ENCODE peak calls at places on chromosomes 5 and 9, in ten cellular contexts. E is G401, O is MM.1S, P is NCI-H1930, S is mesothelial cell of epicardium, T is T-helper 2 cell, Q is T-helper 1 cell, I is mesendoderm, N is thoracic aorta, K is HFFc6. Y is an unnamed sample.

GRCh38 chr9:70534471-70534870 is 120.0 kb upstream of the KLF9 start:
- DNase-seq in S (no peak), T (no peak), Q (no peak), E (no peak), N (no peak), P (no peak), K (peak; percentile 52), I (no peak), O (no peak), Y (no peak)

GRCh38 chr9:82457281-82457680 is 468.7 kb downstream of the SPATA31D1 start:
- DNase-seq in S (no peak), P (no peak), N (no peak), O (peak; percentile 10), T (no peak), I (no peak), K (no peak), E (no peak), Q (no peak), Y (no peak)

GRCh38 chr5:140214831-140215230 is 39.8 kb downstream of the CYSTM1 start:
- DNase-seq in E (peak; percentile 20), T (no peak), Q (no peak), N (no peak), I (no peak), S (no peak), O (peak; percentile 85), K (peak; percentile 46), P (no peak), Y (peak; percentile 66)

GRCh38 chr5:180648658-180649296 is 623 bp downstream of the FLT4 start:
- DNase-seq in E (no peak), O (no peak), S (no peak), T (no peak), K (no peak), P (peak; percentile 15), Q (no peak), N (no peak), I (peak; percentile 46), Y (no peak)

GRCh38 chr5:116557669-116558271 is 16.9 kb downstream of the SEMA6A start:
- DNase-seq in Q (no peak), K (peak; percentile 6), S (no peak), T (no peak), O (peak; percentile 27), N (no peak), E (peak; percentile 54), I (peak; percentile 66), P (no peak), Y (peak; percentile 59)

GRCh38 chr5:159456722-159457462 is 126.6 kb upstream of the IL12B start:
- DNase-seq in S (no peak), K (no peak), E (no peak), I (peak; percentile 56), N (no peak), P (no peak), O (peak; percentile 88), Q (peak; percentile 78), T (no peak), Y (peak; percentile 24)

GRCh38 chr9:105127863-105128220 is 116.6 kb upstream of the SLC44A1 start:
- DNase-seq in Q (peak; percentile 90), P (no peak), O (peak; percentile 98), E (no peak), N (no peak), K (peak; percentile 10), I (peak; percentile 44), T (no peak), S (no peak), Y (no peak)

GRCh38 chr5:33576726-33577620 is 136.2 kb downstream of the TARS1 start:
- DNase-seq in P (no peak), T (no peak), E (no peak), Q (no peak), O (no peak), K (no peak), S (no peak), N (no peak), I (no peak), Y (no peak)

GRCh38 chr9:35755071-35755470 is 995 bp upstream of the MSMP start:
- DNase-seq in S (no peak), E (no peak), P (no peak), I (no peak), O (no peak), N (no peak), T (no peak), Q (no peak), K (no peak), Y (no peak)

GRCh38 chr9:5838884-5839571 is 6.1 kb upstream of the ERMP1 start:
- DNase-seq in S (no peak), I (peak; percentile 81), P (no peak), N (no peak), K (peak; percentile 39), T (no peak), Q (peak; percentile 20), O (peak; percentile 53), E (no peak), Y (peak; percentile 86)

GRCh38 chr5:86909896-86910295 is 292.2 kb downstream of the COX7C start:
- DNase-seq in N (no peak), S (no peak), E (no peak), I (peak; percentile 11), O (no peak), K (peak; percentile 89), T (no peak), Q (no peak), P (no peak), Y (no peak)